ENCODE peak calls at places on chromosomes 16 and 17, in ten cellular contexts. One of them, this sample, is unnamed.

GRCh38 chr17:57666946-57667345 is 78.2 kb downstream of the CCDC182 start:
- DNase-seq in AG20443: no peak
- DNase-seq in Peyer's patch: no peak
- DNase-seq in lung: no peak
- DNase-seq in activated T-cell treated with anti-CD3 and anti-CD28 coated beads for 1 hour: no peak
- DNase-seq in neural progenitor cell: no peak
- DNase-seq in progenitor cell of endocrine pancreas: no peak
- DNase-seq in NCI-H2107: no peak
- DNase-seq in NCI-H446: no peak
- DNase-seq in activated CD4-positive, alpha-beta memory T cell treated with anti-CD3 and anti-CD28 coated beads, Interleukin-2, amount 10 ng/mL, durations not matched to agents 7 days and 5 days: no peak
- DNase-seq in this sample: peak; percentile 32

GRCh38 chr17:44176671-44177501 is 6.4 kb downstream of the ASB16 start:
- DNase-seq in AG20443: no peak
- DNase-seq in Peyer's patch: no peak
- DNase-seq in lung: no peak
- DNase-seq in activated T-cell treated with anti-CD3 and anti-CD28 coated beads for 1 hour: no peak
- DNase-seq in neural progenitor cell: no peak
- DNase-seq in progenitor cell of endocrine pancreas: no peak
- DNase-seq in NCI-H2107: no peak
- DNase-seq in NCI-H446: no peak
- DNase-seq in activated CD4-positive, alpha-beta memory T cell treated with anti-CD3 and anti-CD28 coated beads, Interleukin-2, amount 10 ng/mL, durations not matched to agents 7 days and 5 days: no peak
- DNase-seq in this sample: no peak

GRCh38 chr16:68825427-68825826 is 17.9 kb upstream of the TANGO6 start:
- DNase-seq in AG20443: no peak
- DNase-seq in Peyer's patch: no peak
- DNase-seq in lung: no peak
- DNase-seq in activated T-cell treated with anti-CD3 and anti-CD28 coated beads for 1 hour: no peak
- DNase-seq in neural progenitor cell: no peak
- DNase-seq in progenitor cell of endocrine pancreas: no peak
- DNase-seq in NCI-H2107: no peak
- DNase-seq in NCI-H446: no peak
- DNase-seq in activated CD4-positive, alpha-beta memory T cell treated with anti-CD3 and anti-CD28 coated beads, Interleukin-2, amount 10 ng/mL, durations not matched to agents 7 days and 5 days: no peak
- DNase-seq in this sample: no peak

GRCh38 chr16:11572301-11572995 is 14.3 kb downstream of the LITAF start:
- DNase-seq in AG20443: no peak
- DNase-seq in Peyer's patch: peak; percentile 76
- DNase-seq in lung: no peak
- DNase-seq in activated T-cell treated with anti-CD3 and anti-CD28 coated beads for 1 hour: peak; percentile 27
- DNase-seq in neural progenitor cell: no peak
- DNase-seq in progenitor cell of endocrine pancreas: no peak
- DNase-seq in NCI-H2107: no peak
- DNase-seq in NCI-H446: no peak
- DNase-seq in activated CD4-positive, alpha-beta memory T cell treated with anti-CD3 and anti-CD28 coated beads, Interleukin-2, amount 10 ng/mL, durations not matched to agents 7 days and 5 days: peak; percentile 48
- DNase-seq in this sample: no peak

GRCh38 chr17:79461041-79461440 is 149.8 kb downstream of the RBFOX3 start:
- DNase-seq in AG20443: peak; percentile 41
- DNase-seq in Peyer's patch: no peak
- DNase-seq in lung: no peak
- DNase-seq in activated T-cell treated with anti-CD3 and anti-CD28 coated beads for 1 hour: no peak
- DNase-seq in neural progenitor cell: no peak
- DNase-seq in progenitor cell of endocrine pancreas: no peak
- DNase-seq in NCI-H2107: no peak
- DNase-seq in NCI-H446: no peak
- DNase-seq in activated CD4-positive, alpha-beta memory T cell treated with anti-CD3 and anti-CD28 coated beads, Interleukin-2, amount 10 ng/mL, durations not matched to agents 7 days and 5 days: no peak
- DNase-seq in this sample: no peak

GRCh38 chr17:77963441-77963840 is 4.9 kb downstream of the TNRC6C start:
- DNase-seq in AG20443: peak; percentile 78
- DNase-seq in Peyer's patch: peak; percentile 63
- DNase-seq in lung: no peak
- DNase-seq in activated T-cell treated with anti-CD3 and anti-CD28 coated beads for 1 hour: no peak
- DNase-seq in neural progenitor cell: peak; percentile 74
- DNase-seq in progenitor cell of endocrine pancreas: no peak
- DNase-seq in NCI-H2107: peak; percentile 40
- DNase-seq in NCI-H446: peak; percentile 69
- DNase-seq in activated CD4-positive, alpha-beta memory T cell treated with anti-CD3 and anti-CD28 coated beads, Interleukin-2, amount 10 ng/mL, durations not matched to agents 7 days and 5 days: no peak
- DNase-seq in this sample: no peak

GRCh38 chr16:67514382-67514828 is 14.2 kb upstream of the RIPOR1 start:
- DNase-seq in AG20443: peak; percentile 70
- DNase-seq in Peyer's patch: peak; percentile 96
- DNase-seq in lung: peak; percentile 67
- DNase-seq in activated T-cell treated with anti-CD3 and anti-CD28 coated beads for 1 hour: peak; percentile 78
- DNase-seq in neural progenitor cell: peak; percentile 83
- DNase-seq in progenitor cell of endocrine pancreas: peak; percentile 28
- DNase-seq in NCI-H2107: no peak
- DNase-seq in NCI-H446: peak; percentile 76
- DNase-seq in activated CD4-positive, alpha-beta memory T cell treated with anti-CD3 and anti-CD28 coated beads, Interleukin-2, amount 10 ng/mL, durations not matched to agents 7 days and 5 days: peak; percentile 87
- DNase-seq in this sample: peak; percentile 76

GRCh38 chr16:73890524-73891500 is 405.8 kb upstream of the PSMD7 start:
- DNase-seq in AG20443: no peak
- DNase-seq in Peyer's patch: no peak
- DNase-seq in lung: no peak
- DNase-seq in activated T-cell treated with anti-CD3 and anti-CD28 coated beads for 1 hour: no peak
- DNase-seq in neural progenitor cell: peak; percentile 62
- DNase-seq in progenitor cell of endocrine pancreas: no peak
- DNase-seq in NCI-H2107: no peak
- DNase-seq in NCI-H446: no peak
- DNase-seq in activated CD4-positive, alpha-beta memory T cell treated with anti-CD3 and anti-CD28 coated beads, Interleukin-2, amount 10 ng/mL, durations not matched to agents 7 days and 5 days: no peak
- DNase-seq in this sample: no peak

GRCh38 chr17:21043296-21044232 is 753 bp upstream of the USP22 start:
- DNase-seq in AG20443: peak; percentile 95
- DNase-seq in Peyer's patch: peak; percentile 99
- DNase-seq in lung: peak; percentile 98
- DNase-seq in activated T-cell treated with anti-CD3 and anti-CD28 coated beads for 1 hour: peak; percentile 91
- DNase-seq in neural progenitor cell: peak; percentile 99
- DNase-seq in progenitor cell of endocrine pancreas: peak; percentile 93
- DNase-seq in NCI-H2107: peak; percentile 92
- DNase-seq in NCI-H446: no peak
- DNase-seq in activated CD4-positive, alpha-beta memory T cell treated with anti-CD3 and anti-CD28 coated beads, Interleukin-2, amount 10 ng/mL, durations not matched to agents 7 days and 5 days: peak; percentile 98
- DNase-seq in this sample: peak; percentile 98

GRCh38 chr17:67829331-67829730 is 4.0 kb downstream of the BPTF start:
- DNase-seq in AG20443: no peak
- DNase-seq in Peyer's patch: no peak
- DNase-seq in lung: no peak
- DNase-seq in activated T-cell treated with anti-CD3 and anti-CD28 coated beads for 1 hour: peak; percentile 16
- DNase-seq in neural progenitor cell: peak; percentile 9
- DNase-seq in progenitor cell of endocrine pancreas: no peak
- DNase-seq in NCI-H2107: no peak
- DNase-seq in NCI-H446: no peak
- DNase-seq in activated CD4-positive, alpha-beta memory T cell treated with anti-CD3 and anti-CD28 coated beads, Interleukin-2, amount 10 ng/mL, durations not matched to agents 7 days and 5 days: peak; percentile 55
- DNase-seq in this sample: no peak

GRCh38 chr17:58615768-58616659 is 75.8 kb downstream of the TEX14 start:
- DNase-seq in AG20443: no peak
- DNase-seq in Peyer's patch: no peak
- DNase-seq in lung: no peak
- DNase-seq in activated T-cell treated with anti-CD3 and anti-CD28 coated beads for 1 hour: no peak
- DNase-seq in neural progenitor cell: no peak
- DNase-seq in progenitor cell of endocrine pancreas: no peak
- DNase-seq in NCI-H2107: no peak
- DNase-seq in NCI-H446: no peak
- DNase-seq in activated CD4-positive, alpha-beta memory T cell treated with anti-CD3 and anti-CD28 coated beads, Interleukin-2, amount 10 ng/mL, durations not matched to agents 7 days and 5 days: no peak
- DNase-seq in this sample: no peak

GRCh38 chr16:1206326-1206725 is 18.7 kb downstream of the TPSG1 start:
- DNase-seq in AG20443: no peak
- DNase-seq in Peyer's patch: no peak
- DNase-seq in lung: no peak
- DNase-seq in activated T-cell treated with anti-CD3 and anti-CD28 coated beads for 1 hour: no peak
- DNase-seq in neural progenitor cell: no peak
- DNase-seq in progenitor cell of endocrine pancreas: no peak
- DNase-seq in NCI-H2107: no peak
- DNase-seq in NCI-H446: no peak
- DNase-seq in activated CD4-positive, alpha-beta memory T cell treated with anti-CD3 and anti-CD28 coated beads, Interleukin-2, amount 10 ng/mL, durations not matched to agents 7 days and 5 days: no peak
- DNase-seq in this sample: no peak

GRCh38 chr17:6070895-6071511 is 824 bp downstream of the WSCD1 start:
- DNase-seq in AG20443: no peak
- DNase-seq in Peyer's patch: no peak
- DNase-seq in lung: no peak
- DNase-seq in activated T-cell treated with anti-CD3 and anti-CD28 coated beads for 1 hour: no peak
- DNase-seq in neural progenitor cell: peak; percentile 48
- DNase-seq in progenitor cell of endocrine pancreas: peak; percentile 22
- DNase-seq in NCI-H2107: no peak
- DNase-seq in NCI-H446: peak; percentile 19
- DNase-seq in activated CD4-positive, alpha-beta memory T cell treated with anti-CD3 and anti-CD28 coated beads, Interleukin-2, amount 10 ng/mL, durations not matched to agents 7 days and 5 days: no peak
- DNase-seq in this sample: no peak

GRCh38 chr16:8831450-8832382 is 34.1 kb downstream of the PMM2 start:
- DNase-seq in AG20443: no peak
- DNase-seq in Peyer's patch: no peak
- DNase-seq in lung: no peak
- DNase-seq in activated T-cell treated with anti-CD3 and anti-CD28 coated beads for 1 hour: no peak
- DNase-seq in neural progenitor cell: peak; percentile 74
- DNase-seq in progenitor cell of endocrine pancreas: no peak
- DNase-seq in NCI-H2107: no peak
- DNase-seq in NCI-H446: no peak
- DNase-seq in activated CD4-positive, alpha-beta memory T cell treated with anti-CD3 and anti-CD28 coated beads, Interleukin-2, amount 10 ng/mL, durations not matched to agents 7 days and 5 days: no peak
- DNase-seq in this sample: no peak

GRCh38 chr16:90008708-90009145 is 10.5 kb downstream of the DBNDD1 start:
- DNase-seq in AG20443: no peak
- DNase-seq in Peyer's patch: peak; percentile 85
- DNase-seq in lung: no peak
- DNase-seq in activated T-cell treated with anti-CD3 and anti-CD28 coated beads for 1 hour: peak; percentile 50
- DNase-seq in neural progenitor cell: no peak
- DNase-seq in progenitor cell of endocrine pancreas: no peak
- DNase-seq in NCI-H2107: no peak
- DNase-seq in NCI-H446: no peak
- DNase-seq in activated CD4-positive, alpha-beta memory T cell treated with anti-CD3 and anti-CD28 coated beads, Interleukin-2, amount 10 ng/mL, durations not matched to agents 7 days and 5 days: peak; percentile 64
- DNase-seq in this sample: no peak

GRCh38 chr17:27315322-27315721 is 21.4 kb downstream of the WSB1 start:
- DNase-seq in AG20443: peak; percentile 85
- DNase-seq in Peyer's patch: peak; percentile 70
- DNase-seq in lung: peak; percentile 68
- DNase-seq in activated T-cell treated with anti-CD3 and anti-CD28 coated beads for 1 hour: no peak
- DNase-seq in neural progenitor cell: no peak
- DNase-seq in progenitor cell of endocrine pancreas: no peak
- DNase-seq in NCI-H2107: peak; percentile 42
- DNase-seq in NCI-H446: peak; percentile 62
- DNase-seq in activated CD4-positive, alpha-beta memory T cell treated with anti-CD3 and anti-CD28 coated beads, Interleukin-2, amount 10 ng/mL, durations not matched to agents 7 days and 5 days: no peak
- DNase-seq in this sample: peak; percentile 81

This sample was measured in ureter.